ENCODE peak calls at places on chromosomes 12 and 14, in five cellular contexts. Y is spleen, S is stomach, N is GM03348, G is dermis blood vessel endothelial cell. I is an unnamed sample.
A peak's percentile ranks its signal among the peaks of the same experiment; 100 is the strongest.

GRCh38 chr12:55515696-55516095 is 23.5 kb downstream of the OR6C68 start:
- DNase-seq in Y (no peak), S (no peak), N (no peak), G (no peak), I (no peak)

GRCh38 chr14:33165144-33165925 is 226.7 kb downstream of the NPAS3 start:
- DNase-seq in Y (no peak), S (no peak), N (no peak), G (no peak), I (no peak)

GRCh38 chr14:33455998-33456397 is 494.9 kb downstream of the EGLN3 start:
- DNase-seq in Y (no peak), S (no peak), N (no peak), G (no peak), I (no peak)

GRCh38 chr12:115609356-115609755 is 668.1 kb downstream of the MED13L start:
- DNase-seq in Y (no peak), S (no peak), N (no peak), G (no peak), I (no peak)

GRCh38 chr12:81221681-81222080 is 143.8 kb downstream of the ACSS3 start:
- DNase-seq in Y (no peak), S (no peak), N (peak; percentile 4), G (no peak), I (no peak)

GRCh38 chr14:50955373-50956043 is 11.2 kb upstream of the PYGL start:
- DNase-seq in Y (peak; percentile 78), S (no peak), N (peak; percentile 93), G (peak; percentile 92), I (no peak)

GRCh38 chr12:44117368-44117767 is 281.5 kb downstream of the TMEM117 start:
- DNase-seq in Y (no peak), S (no peak), N (no peak), G (no peak), I (no peak)

GRCh38 chr12:32126720-32127119 is 20.1 kb downstream of the BICD1 start:
- DNase-seq in Y (no peak), S (no peak), N (peak; percentile 58), G (no peak), I (no peak)

GRCh38 chr12:125114365-125115141 is 49.3 kb downstream of the AACS start:
- DNase-seq in Y (no peak), S (no peak), N (no peak), G (no peak), I (no peak)

GRCh38 chr12:113103756-113104450 is 31.7 kb downstream of the RASAL1 start:
- DNase-seq in Y (peak; percentile 89), S (peak; percentile 36), N (no peak), G (no peak), I (no peak)

GRCh38 chr12:49346659-49347306 is at the start of gene DNAJC22:
- DNase-seq in Y (no peak), S (peak; percentile 33), N (peak; percentile 32), G (peak; percentile 19), I (peak; percentile 21)

GRCh38 chr12:94614288-94614721 is 36.1 kb downstream of the TMCC3 start:
- DNase-seq in Y (no peak), S (no peak), N (no peak), G (no peak), I (no peak)

GRCh38 chr12:81811778-81812125 is 52.6 kb upstream of the PPFIA2 start:
- DNase-seq in Y (no peak), S (no peak), N (no peak), G (no peak), I (no peak)

GRCh38 chr12:51721281-51721940 is 127.1 kb downstream of the FIGNL2 start:
- DNase-seq in Y (peak; percentile 81), S (no peak), N (no peak), G (peak; percentile 25), I (peak; percentile 28)

GRCh38 chr14:101714394-101714793 is 47.1 kb upstream of the PPP2R5C start:
- DNase-seq in Y (no peak), S (no peak), N (no peak), G (no peak), I (no peak)

GRCh38 chr14:22391908-22392307 is 197.1 kb downstream of the DAD1 start:
- DNase-seq in Y (peak; percentile 77), S (peak; percentile 74), N (peak; percentile 65), G (peak; percentile 91), I (peak; percentile 66)

GRCh38 chr12:53004582-53004981 is 1.7 kb upstream of the EIF4B start:
- DNase-seq in Y (no peak), S (no peak), N (peak; percentile 34), G (no peak), I (no peak)

GRCh38 chr14:104436047-104436531 is 143.5 kb upstream of the C14orf180 start:
- DNase-seq in Y (peak; percentile 88), S (peak; percentile 71), N (peak; percentile 17), G (peak; percentile 91), I (no peak)

GRCh38 chr12:52441320-52441911 is 7.2 kb upstream of the KRT75 start:
- DNase-seq in Y (no peak), S (no peak), N (no peak), G (no peak), I (no peak)

GRCh38 chr12:54560374-54560858 is 11.0 kb downstream of the PDE1B start:
- DNase-seq in Y (peak; percentile 97), S (peak; percentile 87), N (peak; percentile 91), G (peak; percentile 66), I (peak; percentile 86)

GRCh38 chr14:51304956-51305355 is 64.9 kb downstream of the TMX1 start:
- DNase-seq in Y (no peak), S (no peak), N (peak; percentile 86), G (no peak), I (no peak)